ENCODE peak calls at places on chromosomes 12 and 14, in four cellular contexts. Q, C, N and O are unnamed samples. For H3K36me3, the result is how much of the 10 kb centered on the place peaks cover.

GRCh38 chr14:48874701-48875100 is 711.5 kb downstream of the RPS29 start:
- DNase-seq in Q (no peak), C (no peak), N (no peak), O (no peak)

GRCh38 chr12:114393569-114393968 is 12.4 kb downstream of the TBX5 start:
- DNase-seq in Q (no peak), C (no peak), N (no peak), O (no peak)

GRCh38 chr12:26651566-26652188 is 181.3 kb downstream of the ITPR2 start:
- DNase-seq in Q (peak), C (peak), N (peak), O (no peak)

GRCh38 chr14:74599946-74600345 is 12.1 kb downstream of the LTBP2 start:
- DNase-seq in Q (no peak), C (no peak), N (no peak), O (no peak)

GRCh38 chr12:121791671-121792496 is 1.6 kb downstream of the RHOF start:
- DNase-seq in Q (no peak), C (no peak), N (peak), O (peak)

GRCh38 chr14:31781578-31781977 is 220.4 kb downstream of the NUBPL start:
- DNase-seq in Q (no peak), C (no peak), N (no peak), O (no peak)

GRCh38 chr12:106106129-106106566 is 32.6 kb downstream of the NUAK1 start:
- DNase-seq in Q (peak), C (peak), N (no peak), O (no peak)

GRCh38 chr12:124705545-124706138 is 138.2 kb upstream of the NCOR2 start:
- DNase-seq in Q (no peak), C (no peak), N (no peak), O (no peak)

GRCh38 chr12:75476076-75476475 is 4.5 kb upstream of the GLIPR1 start:
- DNase-seq in Q (no peak), C (no peak), N (no peak), O (no peak)

GRCh38 chr14:38716871-38717270 is 386.2 kb downstream of the SEC23A start:
- DNase-seq in Q (peak), C (no peak), N (no peak), O (no peak)

GRCh38 chr12:97026901-97027300 is 119.8 kb downstream of the NEDD1 start:
- DNase-seq in Q (no peak), C (no peak), N (no peak), O (no peak)

GRCh38 chr14:45038865-45039264 is 45.1 kb upstream of the PRPF39 start:
- DNase-seq in Q (no peak), C (no peak), N (no peak), O (no peak)

GRCh38 chr14:93081875-93082570 is 33.7 kb downstream of the ITPK1 start:
- DNase-seq in Q (no peak), C (no peak), N (no peak), O (no peak)

GRCh38 chr12:18158774-18159557 is 69.0 kb upstream of the RERGL start:
- DNase-seq in Q (peak), C (peak), N (peak), O (no peak)

GRCh38 chr14:76509291-76509690 is 133.4 kb downstream of the ESRRB start:
- DNase-seq in Q (no peak), C (no peak), N (no peak), O (no peak)

GRCh38 chr14:20556500-20557211 is 4.2 kb downstream of the RNASE9 start:
- DNase-seq in Q (no peak), C (peak), N (no peak), O (no peak)

GRCh38 chr12:130879781-130880389 is 8.0 kb downstream of the RAN start:
- DNase-seq in Q (no peak), C (no peak), N (no peak), O (no peak)

GRCh38 chr12:121578230-121579189 is 2.3 kb downstream of the KDM2B start:
- DNase-seq in Q (no peak), C (peak), N (peak), O (peak)

GRCh38 chr12:29783773-29784666 is at the start of gene TMTC1:
- DNase-seq in Q (peak), C (peak), N (peak), O (peak)

GRCh38 chr14:59918824-59919581 is 941 bp upstream of the LRRC9 start:
- DNase-seq in Q (peak), C (peak), N (no peak), O (no peak)

GRCh38 chr12:57216931-57217871 is 607 bp downstream of the NXPH4 start:
- DNase-seq in Q (no peak), C (no peak), N (no peak), O (no peak)

GRCh38 chr12:120247183-120247582 is 18.3 kb downstream of the PXN start:
- DNase-seq in Q (no peak), C (no peak), N (no peak), O (no peak)

GRCh38 chr12:65565601-65566560 is 258.4 kb upstream of the HMGA2 start:
- DNase-seq in Q (peak), C (peak), N (no peak), O (no peak)
- H3K4me3 ChIP-seq in Q (no peak), C (no peak), N (no peak), O (no peak)

DNA sequence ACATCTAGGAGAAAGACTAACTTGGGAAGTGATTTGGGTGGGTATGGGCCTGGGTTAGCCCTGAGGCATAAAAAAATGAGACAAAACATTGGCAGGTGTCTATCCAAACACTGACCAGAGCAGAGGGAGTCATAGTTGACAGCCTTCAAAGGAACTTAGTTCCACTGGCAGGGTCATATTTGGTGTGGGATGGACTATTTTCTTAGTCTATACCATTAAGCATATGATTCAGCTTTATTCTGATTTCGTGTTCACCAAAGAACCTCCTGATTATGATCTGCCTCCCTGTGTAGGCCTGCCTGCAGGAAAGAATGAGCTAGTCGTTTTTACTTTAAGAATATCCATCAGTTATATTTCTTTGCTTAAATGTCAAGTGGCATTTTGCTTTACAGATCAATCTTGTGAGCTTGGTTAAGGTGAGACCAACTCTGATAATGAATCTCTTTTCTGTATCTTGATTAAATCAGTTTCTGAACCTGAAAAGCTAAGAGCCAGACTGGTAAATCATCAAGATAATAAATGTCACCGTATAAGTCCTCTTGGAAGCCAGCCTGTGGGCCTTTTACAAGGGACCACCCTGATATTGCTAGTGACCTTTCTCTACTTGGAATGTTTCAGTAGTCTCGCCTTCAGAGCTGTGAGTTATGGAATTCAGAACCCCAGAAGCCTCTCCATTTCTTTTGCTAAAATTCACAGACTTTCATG is 182.9 kb downstream of the MON2 start:
- DNase-seq in Q (no peak), C (no peak), N (no peak), O (no peak)
- TF ChIP-seq CTCF in Q (no peak), C (no peak), N (no peak), O (no peak)

DNA sequence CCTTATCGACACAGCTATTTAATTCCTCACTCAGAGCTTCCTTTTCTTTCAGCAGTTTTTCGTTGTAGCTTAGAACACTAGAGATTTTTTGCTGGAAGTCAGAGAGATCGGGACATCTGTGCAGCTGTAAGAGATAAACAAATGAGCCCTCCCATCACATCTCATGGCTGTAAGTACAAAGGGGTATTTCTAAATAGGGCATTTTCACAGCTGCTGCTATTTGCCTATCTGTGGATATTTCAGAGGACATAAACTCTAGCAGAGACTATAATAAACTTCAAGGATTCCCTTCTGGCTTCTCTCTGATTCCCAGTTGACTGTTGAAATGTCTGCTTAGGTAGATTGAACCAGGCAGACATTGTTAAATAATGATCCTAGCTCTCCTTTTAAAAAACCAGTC is 76.1 kb upstream of the SAV1 start:
- DNase-seq in Q (no peak), C (no peak), N (no peak), O (no peak)
- H3K36me3 ChIP-seq in Q (under half), C (under half), N (under half), O (under half)

DNA sequence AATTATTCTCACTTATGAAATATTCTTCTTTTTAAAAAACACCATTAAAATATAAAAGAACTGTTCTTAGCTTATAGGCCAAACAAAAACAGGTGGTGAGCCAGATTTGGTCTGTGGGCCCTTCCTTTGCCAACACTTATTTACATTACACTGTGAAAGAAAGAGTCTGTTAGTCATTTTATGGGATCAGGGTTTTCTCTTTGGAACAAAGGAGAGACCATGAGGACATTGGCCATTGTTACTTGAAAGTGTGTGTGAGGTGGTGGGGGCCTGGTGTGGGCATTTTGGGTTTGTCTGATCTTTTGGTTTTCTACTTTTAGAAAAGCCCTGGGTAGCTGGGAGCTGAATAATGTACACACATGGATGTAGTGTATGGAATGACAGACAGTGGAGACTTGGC is 62.7 kb downstream of the TTC6 start:
- DNase-seq in Q (no peak), C (no peak), N (no peak), O (no peak)
- H3K4me3 ChIP-seq in Q (no peak), C (no peak), N (no peak), O (no peak)

DNA sequence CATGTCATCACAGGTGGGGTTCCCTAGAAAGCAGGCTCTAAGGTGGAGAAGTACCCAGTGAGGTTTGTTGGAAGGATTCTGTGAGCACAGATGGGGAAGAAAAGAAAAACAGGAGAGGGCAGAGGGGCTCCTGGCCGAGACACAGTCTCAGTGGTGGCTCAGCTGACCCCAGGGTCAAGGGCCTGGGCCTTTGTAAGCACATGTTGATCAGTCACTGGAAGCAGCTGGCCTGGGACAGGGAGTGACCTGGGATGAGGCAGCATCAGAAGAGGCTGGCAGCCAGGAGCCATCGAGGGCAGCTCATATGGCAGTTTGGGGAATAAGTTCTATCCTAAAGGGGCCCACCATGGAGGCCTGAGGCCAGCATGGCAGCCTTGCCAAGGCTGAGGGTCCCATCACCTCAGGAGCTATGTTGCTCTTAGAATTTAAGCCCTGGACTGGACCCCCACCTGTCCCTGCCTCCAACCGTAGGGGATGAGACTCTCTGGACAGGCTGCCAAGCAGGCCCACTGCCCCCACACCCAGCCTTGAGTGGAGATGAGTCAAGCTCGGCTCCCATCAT is 6.3 kb upstream of the TMEM179 start:
- DNase-seq in Q (no peak), C (no peak), N (no peak), O (no peak)
- TF ChIP-seq CTCF in Q (no peak), C (no peak), N (no peak), O (no peak)